ENCODE peak calls at places on chromosomes 11 and 22, in seven cellular contexts. K, S, V, G, M, Z and I are unnamed samples.

GRCh38 chr11:1765871-1766718 is 2.4 kb upstream of the CTSD start:
- DNase-seq in K (no peak), S (no peak), V (no peak), G (no peak), M (no peak), Z (peak), I (no peak)

GRCh38 chr22:23305321-23305910 is 125.1 kb downstream of the BCR start:
- DNase-seq in K (peak), S (no peak), V (peak), G (no peak), M (no peak), Z (no peak), I (no peak)

GRCh38 chr22:43381693-43382092 is 30.1 kb upstream of the MPPED1 start:
- DNase-seq in K (peak), S (no peak), V (peak), G (no peak), M (peak), Z (no peak), I (no peak)

GRCh38 chr11:90542092-90542491 is 319.2 kb upstream of the CHORDC1 start:
- DNase-seq in K (no peak), S (no peak), V (no peak), G (no peak), M (no peak), Z (no peak), I (no peak)

GRCh38 chr11:10529279-10529678 is 11.7 kb downstream of the RNF141 start:
- DNase-seq in K (peak), S (no peak), V (no peak), G (no peak), M (no peak), Z (no peak), I (no peak)

GRCh38 chr11:111370270-111370901 is 8.7 kb downstream of the POU2AF1 start:
- DNase-seq in K (no peak), S (no peak), V (no peak), G (no peak), M (no peak), Z (no peak), I (no peak)

GRCh38 chr22:45497268-45497667 is 5.4 kb upstream of the FBLN1 start:
- DNase-seq in K (peak), S (no peak), V (no peak), G (no peak), M (no peak), Z (no peak), I (no peak)

GRCh38 chr11:103053997-103054396 is 38.0 kb downstream of the DCUN1D5 start:
- DNase-seq in K (no peak), S (no peak), V (no peak), G (no peak), M (no peak), Z (no peak), I (no peak)

GRCh38 chr11:59898652-59899051 is 20.1 kb downstream of the OOSP3 start:
- DNase-seq in K (no peak), S (no peak), V (no peak), G (no peak), M (no peak), Z (no peak), I (no peak)

GRCh38 chr11:11010624-11011127 is 152.8 kb upstream of the ZBED5 start:
- DNase-seq in K (peak), S (peak), V (no peak), G (peak), M (no peak), Z (peak), I (peak)

GRCh38 chr11:45025716-45026492 is 75.2 kb upstream of the TP53I11 start:
- DNase-seq in K (peak), S (peak), V (peak), G (peak), M (peak), Z (peak), I (peak)

GRCh38 chr11:2700415-2701211 is 819 bp upstream of the KCNQ1OT1 start:
- DNase-seq in K (no peak), S (peak), V (peak), G (peak), M (peak), Z (peak), I (peak)

GRCh38 chr11:44973634-44974401 is 23.1 kb upstream of the TP53I11 start:
- DNase-seq in K (no peak), S (no peak), V (no peak), G (no peak), M (no peak), Z (no peak), I (no peak)

GRCh38 chr22:19755722-19756287 is 4.8 kb upstream of the TBX1 start:
- DNase-seq in K (no peak), S (no peak), V (no peak), G (no peak), M (no peak), Z (no peak), I (no peak)

GRCh38 chr11:126870021-126870420 is 130.5 kb downstream of the KIRREL3 start:
- DNase-seq in K (no peak), S (no peak), V (no peak), G (no peak), M (no peak), Z (peak), I (no peak)

GRCh38 chr22:37982151-37982838 is 2.1 kb downstream of the SOX10 start:
- DNase-seq in K (no peak), S (no peak), V (no peak), G (no peak), M (no peak), Z (no peak), I (no peak)

GRCh38 chr11:61477734-61478148 is 30.8 kb upstream of the LRRC10B start:
- DNase-seq in K (no peak), S (no peak), V (no peak), G (peak), M (peak), Z (peak), I (peak)

GRCh38 chr11:102836290-102836875 is 7.0 kb downstream of the MMP3 start:
- DNase-seq in K (peak), S (no peak), V (peak), G (no peak), M (no peak), Z (no peak), I (peak)

GRCh38 chr11:1876361-1877063 is 15.2 kb downstream of the PRR33 start:
- DNase-seq in K (peak), S (no peak), V (peak), G (peak), M (peak), Z (peak), I (peak)

GRCh38 chr11:64035581-64035980 is at the start of gene FLRT1:
- DNase-seq in K (no peak), S (peak), V (no peak), G (no peak), M (no peak), Z (no peak), I (no peak)